ENCODE peak calls at places on chromosome 14, in seven cellular contexts. G, V, O, N, U, T and H are unnamed samples.

GRCh38 chr14:50998612-50999011 is 54.3 kb upstream of the PYGL start:
- DNase-seq in G (no peak), V (no peak), O (no peak), N (no peak), U (no peak), T (no peak), H (no peak)

GRCh38 chr14:101948666-101949205 is 15.6 kb upstream of the DYNC1H1 start:
- DNase-seq in G (peak; percentile 83), V (peak; percentile 38), O (no peak), N (no peak), U (no peak), T (no peak), H (no peak)

GRCh38 chr14:95452176-95452889 is 64.1 kb downstream of the SYNE3 start:
- DNase-seq in G (no peak), V (no peak), O (no peak), N (no peak), U (no peak), T (no peak), H (no peak)

GRCh38 chr14:104820669-104821228 is 19.8 kb downstream of the ZBTB42 start:
- DNase-seq in G (no peak), V (peak; percentile 41), O (no peak), N (no peak), U (no peak), T (peak; percentile 72), H (no peak)

GRCh38 chr14:32567543-32568384 is 238.7 kb downstream of the AKAP6 start:
- DNase-seq in G (no peak), V (no peak), O (no peak), N (no peak), U (no peak), T (peak; percentile 58), H (no peak)

GRCh38 chr14:70052990-70053389 is 135.8 kb downstream of the SLC8A3 start:
- DNase-seq in G (no peak), V (peak; percentile 27), O (no peak), N (no peak), U (no peak), T (peak; percentile 28), H (peak; percentile 9)

GRCh38 chr14:31429791-31430190 is 9.4 kb upstream of the HEATR5A start:
- DNase-seq in G (no peak), V (no peak), O (no peak), N (no peak), U (no peak), T (no peak), H (no peak)

GRCh38 chr14:32509632-32510187 is 180.6 kb downstream of the AKAP6 start:
- DNase-seq in G (peak; percentile 70), V (peak; percentile 31), O (no peak), N (peak; percentile 90), U (no peak), T (peak; percentile 97), H (peak; percentile 89)

GRCh38 chr14:40252817-40253447 is 820.7 kb upstream of the FBXO33 start:
- DNase-seq in G (no peak), V (no peak), O (peak; percentile 7), N (no peak), U (no peak), T (no peak), H (no peak)

GRCh38 chr14:65239143-65239672 is 136.9 kb upstream of the MAX start:
- DNase-seq in G (no peak), V (no peak), O (no peak), N (no peak), U (no peak), T (peak; percentile 77), H (no peak)

GRCh38 chr14:75452900-75453816 is 25.3 kb downstream of the JDP2 start:
- DNase-seq in G (peak; percentile 89), V (peak; percentile 48), O (no peak), N (peak; percentile 86), U (no peak), T (peak; percentile 89), H (peak; percentile 60)

GRCh38 chr14:55581011-55581806 is 1.2 kb downstream of the KTN1 start:
- DNase-seq in G (peak; percentile 79), V (peak; percentile 45), O (no peak), N (peak; percentile 79), U (peak; percentile 16), T (no peak), H (peak; percentile 39)

GRCh38 chr14:71311061-71311460 is 403.8 kb downstream of the PCNX1 start:
- DNase-seq in G (no peak), V (no peak), O (no peak), N (no peak), U (no peak), T (no peak), H (no peak)

GRCh38 chr14:58285132-58285531 is 13.2 kb upstream of the ARID4A start:
- DNase-seq in G (no peak), V (no peak), O (no peak), N (no peak), U (no peak), T (no peak), H (no peak)

DNA sequence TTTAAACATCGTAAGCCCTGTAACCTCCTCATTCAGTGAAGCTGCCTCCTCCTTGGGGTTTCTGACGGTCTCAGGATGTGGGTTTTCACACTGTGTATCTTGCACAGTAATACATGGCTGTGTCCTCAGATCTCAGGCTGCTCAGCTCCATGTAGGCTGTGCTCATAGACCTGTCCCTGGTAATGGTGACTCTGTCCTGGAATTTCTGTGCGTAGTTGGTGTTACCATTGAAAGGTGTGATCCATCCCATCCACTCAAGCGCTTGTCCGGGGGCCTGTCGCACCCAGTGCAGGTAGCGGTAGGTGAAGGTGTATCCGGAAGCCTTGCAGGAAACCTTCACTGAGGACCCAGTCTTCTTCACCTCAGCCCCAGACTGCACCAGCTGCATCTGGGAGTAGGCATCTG is 980.5 kb downstream of the TMEM121 start:
- DNase-seq in G (no peak), V (no peak), O (no peak), N (no peak), U (peak; percentile 38), T (no peak), H (no peak)
- H3K9me3 ChIP-seq in G (no peaks in the 10 kb centered on the region), V (no peaks in the 10 kb centered on the region), O (peaks cover 3% of the 10 kb centered on the region), N (no peaks in the 10 kb centered on the region), U (no peaks in the 10 kb centered on the region), T (peaks cover 25% of the 10 kb centered on the region), H (no peaks in the 10 kb centered on the region)

GRCh38 chr14:21384494-21384851 is 654 bp upstream of the SUPT16H start:
- DNase-seq in G (no peak), V (no peak), O (no peak), N (no peak), U (peak; percentile 7), T (no peak), H (no peak)
- H3K36me3 ChIP-seq in G (peaks cover 34% of the 10 kb centered on the region), V (peaks cover 3% of the 10 kb centered on the region), O (peaks cover 10% of the 10 kb centered on the region), N (peaks cover 4% of the 10 kb centered on the region), U (no peaks in the 10 kb centered on the region), T (peaks cover 19% of the 10 kb centered on the region), H (peaks cover 7% of the 10 kb centered on the region)

DNA sequence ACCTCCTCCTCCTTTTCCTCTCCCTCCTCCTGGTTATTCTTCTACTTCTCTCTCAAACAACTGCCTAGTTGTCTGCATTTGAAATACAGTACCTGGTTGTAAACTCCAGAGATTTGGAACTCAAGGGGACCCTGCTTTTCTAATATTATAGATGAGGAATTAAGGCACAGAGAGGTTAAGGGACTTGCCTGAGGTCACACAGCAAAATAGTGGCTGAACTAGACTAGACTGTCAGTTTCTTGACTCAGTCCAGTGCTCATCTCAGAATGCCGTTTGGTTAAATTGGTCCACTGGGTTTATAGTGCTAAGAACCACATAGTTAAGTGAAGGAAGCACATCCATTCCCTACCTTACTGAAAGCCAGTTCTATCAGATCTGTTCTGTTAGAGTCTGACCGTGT is 105.9 kb upstream of the VASH1 start:
- DNase-seq in G (no peak), V (no peak), O (no peak), N (no peak), U (no peak), T (no peak), H (no peak)
- H3K27me3 ChIP-seq in G (no peaks in the 10 kb centered on the region), V (no peaks in the 10 kb centered on the region), O (peaks cover 7% of the 10 kb centered on the region), N (no peaks in the 10 kb centered on the region), U (no peaks in the 10 kb centered on the region), T (no peaks in the 10 kb centered on the region), H (no peaks in the 10 kb centered on the region)

GRCh38 chr14:79861111-79861510 is 350.2 kb downstream of the DIO2 start:
- DNase-seq in G (no peak), V (no peak), O (no peak), N (no peak), U (no peak), T (no peak), H (no peak)
- H3K9me3 ChIP-seq in G (no peaks in the 10 kb centered on the region), V (no peaks in the 10 kb centered on the region), O (no peaks in the 10 kb centered on the region), N (no peaks in the 10 kb centered on the region), U (no peaks in the 10 kb centered on the region), T (no peaks in the 10 kb centered on the region), H (no peaks in the 10 kb centered on the region)